ENCODE peak calls at places on chromosome 6, in ten cellular contexts. H, Z, Q, R, T, B, K, I, L and P are unnamed samples.

GRCh38 chr6:26215200-26216014 is 128.2 kb downstream of the HFE start:
- DNase-seq in H (no peak), Z (no peak), Q (no peak), R (no peak), T (peak), B (no peak), K (no peak), I (no peak), L (no peak), P (no peak)

GRCh38 chr6:41027799-41028617 is 11.0 kb downstream of the UNC5CL start:
- DNase-seq in H (peak), Z (no peak), Q (peak), R (peak), T (peak), B (peak), K (peak), I (peak), L (peak), P (no peak)

GRCh38 chr6:145948328-145948727 is 15.8 kb downstream of the SHPRH start:
- DNase-seq in H (no peak), Z (no peak), Q (no peak), R (no peak), T (peak), B (no peak), K (no peak), I (no peak), L (no peak), P (no peak)

GRCh38 chr6:47456536-47456975 is 21.0 kb upstream of the CD2AP start:
- DNase-seq in H (no peak), Z (no peak), Q (no peak), R (no peak), T (no peak), B (no peak), K (no peak), I (no peak), L (no peak), P (no peak)

GRCh38 chr6:119040636-119041035 is 37.8 kb downstream of the FAM184A start:
- DNase-seq in H (no peak), Z (no peak), Q (no peak), R (no peak), T (no peak), B (no peak), K (no peak), I (no peak), L (no peak), P (no peak)

GRCh38 chr6:170080169-170080827 is 210.6 kb downstream of the DLL1 start:
- DNase-seq in H (no peak), Z (no peak), Q (no peak), R (no peak), T (no peak), B (no peak), K (no peak), I (peak), L (no peak), P (no peak)

GRCh38 chr6:139768196-139768595 is 393.7 kb upstream of the CITED2 start:
- DNase-seq in H (no peak), Z (no peak), Q (no peak), R (no peak), T (no peak), B (no peak), K (no peak), I (no peak), L (no peak), P (no peak)

GRCh38 chr6:47134476-47135189 is 92.5 kb upstream of the ADGRF1 start:
- DNase-seq in H (no peak), Z (peak), Q (no peak), R (no peak), T (peak), B (no peak), K (no peak), I (no peak), L (no peak), P (peak)

GRCh38 chr6:75489025-75489424 is 4.6 kb downstream of the FILIP1 start:
- DNase-seq in H (no peak), Z (no peak), Q (no peak), R (no peak), T (peak), B (no peak), K (no peak), I (no peak), L (no peak), P (no peak)